ENCODE peak calls at places on chromosomes 13 and 19, in seven cellular contexts. D is mesendoderm, L is H9, M is IMR-90, P is mesenchymal stem cell, J is H1, W is trophoblast cell. C is an unnamed sample.

GRCh38 chr19:38135150-38135998 is 88.6 kb downstream of the DPF1 start:
- DNase-seq in D (no peak), L (no peak), M (peak; percentile 43), P (no peak), J (no peak), W (no peak), C (peak; percentile 20)

GRCh38 chr13:114002009-114002544 is 28.2 kb upstream of the C13orf46 start:
- DNase-seq in D (peak; percentile 21), L (no peak), M (no peak), P (no peak), J (no peak), W (no peak), C (no peak)

GRCh38 chr13:93466502-93467036 is 240.0 kb downstream of the GPC6 start:
- DNase-seq in D (no peak), L (no peak), M (peak; percentile 5), P (no peak), J (no peak), W (no peak), C (no peak)

GRCh38 chr13:101058841-101059240 is 357.5 kb downstream of the NALCN start:
- DNase-seq in D (no peak), L (no peak), M (no peak), P (no peak), J (no peak), W (no peak), C (no peak)

GRCh38 chr13:51764184-51765141 is 39.5 kb downstream of the DHRS12 start:
- DNase-seq in D (no peak), L (no peak), M (peak; percentile 97), P (peak; percentile 98), J (no peak), W (no peak), C (no peak)

GRCh38 chr13:42177189-42177588 is 94.8 kb upstream of the AKAP11 start:
- DNase-seq in D (no peak), L (no peak), M (no peak), P (no peak), J (no peak), W (no peak), C (no peak)

GRCh38 chr19:52188822-52189744 is 769 bp upstream of the PPP2R1A start:
- DNase-seq in D (no peak), L (no peak), M (no peak), P (no peak), J (peak; percentile 92), W (peak; percentile 38), C (no peak)

GRCh38 chr19:54207908-54208783 is 7.5 kb downstream of the RPS9 start:
- DNase-seq in D (peak; percentile 42), L (no peak), M (peak; percentile 78), P (peak; percentile 84), J (peak; percentile 64), W (peak; percentile 82), C (no peak)

GRCh38 chr19:2952953-2953481 is 8.2 kb upstream of the ZNF77 start:
- DNase-seq in D (no peak), L (no peak), M (no peak), P (no peak), J (no peak), W (peak; percentile 95), C (no peak)

GRCh38 chr13:40613192-40613818 is 53.1 kb downstream of the FOXO1 start:
- DNase-seq in D (no peak), L (no peak), M (no peak), P (no peak), J (no peak), W (no peak), C (no peak)

GRCh38 chr19:50639121-50640112 is at the start of gene SYT3:
- DNase-seq in D (peak; percentile 71), L (peak; percentile 78), M (peak; percentile 27), P (no peak), J (peak; percentile 80), W (no peak), C (peak; percentile 66)

GRCh38 chr19:13884726-13885591 is 8.0 kb downstream of the NANOS3 start:
- DNase-seq in D (no peak), L (no peak), M (no peak), P (no peak), J (no peak), W (no peak), C (no peak)

GRCh38 chr19:2982983-2983350 is 5.6 kb downstream of the TLE6 start:
- DNase-seq in D (no peak), L (no peak), M (peak; percentile 68), P (peak; percentile 54), J (no peak), W (peak; percentile 53), C (no peak)

GRCh38 chr19:49368711-49369358 is 5.2 kb downstream of the DKKL1 start:
- DNase-seq in D (no peak), L (no peak), M (no peak), P (no peak), J (no peak), W (no peak), C (no peak)

GRCh38 chr13:104592127-104592526 is 1525.9 kb upstream of the SLC10A2 start:
- DNase-seq in D (no peak), L (no peak), M (peak; percentile 76), P (peak; percentile 67), J (no peak), W (no peak), C (no peak)

GRCh38 chr19:3404324-3405260 is 38.2 kb downstream of the NFIC start:
- DNase-seq in D (no peak), L (no peak), M (peak; percentile 93), P (peak; percentile 36), J (no peak), W (no peak), C (no peak)

GRCh38 chr13:68368922-68369321 is 1138.8 kb upstream of the PCDH9 start:
- DNase-seq in D (no peak), L (no peak), M (no peak), P (no peak), J (no peak), W (no peak), C (no peak)

GRCh38 chr19:52896431-52897148 is 845 bp downstream of the ZNF320 start:
- DNase-seq in D (peak; percentile 52), L (peak; percentile 40), M (peak; percentile 1), P (peak; percentile 46), J (peak; percentile 57), W (no peak), C (peak; percentile 2)

GRCh38 chr19:16297575-16298178 is 26.9 kb upstream of the KLF2 start:
- DNase-seq in D (no peak), L (no peak), M (no peak), P (no peak), J (no peak), W (no peak), C (no peak)

GRCh38 chr13:30849611-30850010 is 56.5 kb upstream of the MEDAG start:
- DNase-seq in D (no peak), L (no peak), M (no peak), P (no peak), J (no peak), W (no peak), C (no peak)

DNA sequence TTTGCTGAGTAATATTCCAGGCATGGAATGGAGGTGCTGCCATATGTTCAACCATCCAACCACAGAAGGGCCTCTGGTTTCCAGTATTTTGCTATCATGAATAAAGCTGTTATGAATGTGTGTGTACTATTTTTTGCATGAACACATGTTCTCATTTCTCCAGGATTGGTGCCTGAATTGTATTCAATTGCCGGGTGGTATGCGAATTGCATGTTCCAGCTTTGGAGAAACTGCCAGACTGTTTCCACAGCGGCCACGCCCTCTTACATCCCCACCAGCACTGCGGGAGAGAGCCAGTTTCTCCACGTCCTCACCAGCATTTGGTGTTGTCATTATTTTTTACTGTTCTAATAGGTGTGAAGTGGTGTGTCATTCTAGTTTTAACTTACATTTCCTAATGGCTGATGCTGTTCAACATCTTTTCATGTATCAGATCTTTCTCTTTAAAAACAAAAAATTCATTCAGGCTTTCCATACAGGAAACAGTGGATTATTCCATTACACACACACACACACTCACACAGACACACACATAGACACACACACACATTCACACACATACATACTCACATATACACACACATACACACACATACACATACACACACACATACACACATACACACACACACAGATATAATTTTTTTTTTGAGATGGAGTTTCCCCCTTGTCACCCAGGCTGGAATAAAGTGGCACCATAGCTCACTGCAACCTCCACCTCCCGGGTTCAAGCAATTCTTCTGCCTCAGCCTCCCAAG is 154.1 kb downstream of the PTPRS start:
- DNase-seq in D (no peak), L (no peak), M (peak; percentile 67), P (no peak), J (no peak), W (peak; percentile 92), C (no peak)
- H2BK120ac ChIP-seq in D (no peak overlapping the region), L (no peak overlapping the region), M (no peak overlapping the region), P (no peak overlapping the region), J (no peak overlapping the region), W (no peak overlapping the region), C (no peak overlapping the region)

DNA sequence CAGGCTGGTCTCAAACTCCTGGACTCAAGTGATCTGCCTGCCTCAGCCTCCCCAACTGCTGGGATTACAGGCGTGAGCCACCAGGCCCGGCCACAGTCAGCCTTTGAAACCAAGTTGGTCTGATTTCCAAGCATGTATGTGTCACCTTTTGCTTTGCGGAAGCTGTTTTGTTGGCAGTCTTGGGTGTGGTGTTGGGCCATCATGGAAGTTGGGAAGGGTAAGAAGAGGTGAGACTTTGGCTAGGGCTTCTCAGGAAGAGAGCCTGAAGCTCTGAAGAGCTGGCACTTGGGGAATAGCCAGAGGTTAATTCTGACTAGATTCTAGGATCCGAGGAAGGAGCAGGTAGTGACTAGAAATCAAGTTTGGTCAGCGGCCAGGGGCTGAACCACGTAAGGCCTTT is 2.8 kb downstream of the RSPH6A start:
- DNase-seq in D (no peak), L (no peak), M (no peak), P (no peak), J (no peak), W (no peak), C (no peak)
- H2BK120ac ChIP-seq in D (no peak overlapping the region), L (no peak overlapping the region), M (peak overlapping the region; percentile 34), P (no peak overlapping the region), J (no peak overlapping the region), W (no peak overlapping the region), C (no peak overlapping the region)

GRCh38 chr13:32993109-32993508 is 23.1 kb upstream of the KL start:
- DNase-seq in D (no peak), L (no peak), M (no peak), P (no peak), J (no peak), W (no peak), C (no peak)
- H2BK120ac ChIP-seq in D (no peak overlapping the region), L (no peak overlapping the region), M (no peak overlapping the region), P (no peak overlapping the region), J (no peak overlapping the region), W (no peak overlapping the region), C (no peak overlapping the region)

DNA sequence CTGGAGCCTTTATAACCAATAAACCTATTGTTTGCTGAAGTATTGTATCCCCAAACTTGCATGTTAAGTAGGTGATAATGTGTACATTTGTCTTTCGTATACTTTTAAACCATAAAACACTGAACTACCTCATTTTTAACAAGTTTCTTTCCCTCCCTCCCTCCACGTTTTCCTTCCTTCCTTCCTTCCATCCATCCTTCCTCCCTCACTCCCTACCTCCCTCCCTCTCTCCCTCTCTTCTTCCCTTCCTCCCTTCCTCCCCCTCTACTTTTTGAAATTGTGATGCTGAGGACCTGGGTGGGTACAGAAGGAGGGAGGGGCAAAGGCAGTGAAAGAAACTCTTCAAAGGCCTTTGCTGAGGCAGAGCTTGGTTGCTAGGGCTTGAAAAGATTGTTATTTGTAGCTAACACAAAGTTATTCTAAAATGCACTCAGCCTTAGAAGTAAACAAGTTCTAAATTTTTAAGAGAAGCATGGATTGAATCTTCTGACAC is 343.6 kb upstream of the SPRY2 start:
- DNase-seq in D (no peak), L (no peak), M (no peak), P (no peak), J (no peak), W (no peak), C (peak; percentile 0)
- H2BK120ac ChIP-seq in D (no peak overlapping the region), L (no peak overlapping the region), M (no peak overlapping the region), P (no peak overlapping the region), J (no peak overlapping the region), W (no peak overlapping the region), C (no peak overlapping the region)

C was measured in neuronal stem cell.